ENCODE peak calls at places on chromosomes 6 and 20, in four cellular contexts. One of them, this sample, is unnamed.

GRCh38 chr6:137357263-137357947 is 136.8 kb downstream of the OLIG3 start:
- DNase-seq in iPS DF 6.9: no peak
- DNase-seq in heart left ventricle: no peak
- DNase-seq in brain microvascular endothelial cell: no peak
- DNase-seq in this sample: no peak

GRCh38 chr20:32780749-32781402 is 18.7 kb downstream of the DNMT3B start:
- DNase-seq in heart left ventricle: no peak
- DNase-seq in iPS DF 6.9: no peak
- DNase-seq in brain microvascular endothelial cell: no peak
- DNase-seq in this sample: no peak

GRCh38 chr20:11457476-11457875 is 460.2 kb upstream of the BTBD3 start:
- DNase-seq in iPS DF 6.9: no peak
- DNase-seq in brain microvascular endothelial cell: peak
- DNase-seq in heart left ventricle: no peak
- DNase-seq in this sample: no peak

GRCh38 chr6:160051390-160051789 is 70.2 kb upstream of the SLC22A1 start:
- DNase-seq in iPS DF 6.9: no peak
- DNase-seq in brain microvascular endothelial cell: no peak
- DNase-seq in heart left ventricle: no peak
- DNase-seq in this sample: no peak

GRCh38 chr6:36613200-36613995 is 19.2 kb downstream of the SRSF3 start:
- DNase-seq in brain microvascular endothelial cell: no peak
- DNase-seq in heart left ventricle: no peak
- DNase-seq in iPS DF 6.9: no peak
- DNase-seq in this sample: no peak

GRCh38 chr6:121319112-121319553 is 15.1 kb downstream of the TBC1D32 start:
- DNase-seq in heart left ventricle: no peak
- DNase-seq in iPS DF 6.9: peak
- DNase-seq in brain microvascular endothelial cell: no peak
- DNase-seq in this sample: no peak

GRCh38 chr6:17851001-17851719 is 136.3 kb downstream of the KIF13A start:
- DNase-seq in iPS DF 6.9: no peak
- DNase-seq in heart left ventricle: no peak
- DNase-seq in brain microvascular endothelial cell: no peak
- DNase-seq in this sample: no peak

GRCh38 chr6:5672581-5673011 is 334.1 kb downstream of the NRN1 start:
- DNase-seq in brain microvascular endothelial cell: peak
- DNase-seq in heart left ventricle: no peak
- DNase-seq in iPS DF 6.9: no peak
- DNase-seq in this sample: no peak

GRCh38 chr6:18978330-18979128 is 591.4 kb downstream of the RNF144B start:
- DNase-seq in brain microvascular endothelial cell: peak
- DNase-seq in heart left ventricle: peak
- DNase-seq in iPS DF 6.9: no peak
- DNase-seq in this sample: no peak

GRCh38 chr6:11042750-11043551 is 1.2 kb downstream of the ELOVL2 start:
- DNase-seq in iPS DF 6.9: no peak
- DNase-seq in brain microvascular endothelial cell: no peak
- DNase-seq in heart left ventricle: no peak
- DNase-seq in this sample: no peak

GRCh38 chr6:36578030-36578825 is 15.9 kb upstream of the SRSF3 start:
- DNase-seq in heart left ventricle: no peak
- DNase-seq in brain microvascular endothelial cell: no peak
- DNase-seq in iPS DF 6.9: no peak
- DNase-seq in this sample: no peak

GRCh38 chr6:125747589-125748533 is 1.6 kb upstream of the HEY2 start:
- DNase-seq in brain microvascular endothelial cell: no peak
- DNase-seq in iPS DF 6.9: no peak
- DNase-seq in heart left ventricle: peak
- DNase-seq in this sample: peak

GRCh38 chr6:158772851-158773371 is 46.3 kb downstream of the EZR start:
- DNase-seq in brain microvascular endothelial cell: no peak
- DNase-seq in iPS DF 6.9: no peak
- DNase-seq in heart left ventricle: no peak
- DNase-seq in this sample: no peak

GRCh38 chr6:52595000-52595795 is 18.3 kb upstream of the TRAM2 start:
- DNase-seq in heart left ventricle: peak
- DNase-seq in brain microvascular endothelial cell: peak
- DNase-seq in iPS DF 6.9: no peak
- DNase-seq in this sample: peak

GRCh38 chr6:27479319-27480182 is 6.6 kb upstream of the ZNF184 start:
- DNase-seq in iPS DF 6.9: no peak
- DNase-seq in heart left ventricle: peak
- DNase-seq in brain microvascular endothelial cell: peak
- DNase-seq in this sample: peak

GRCh38 chr20:51767018-51767866 is 948 bp downstream of the ATP9A start:
- DNase-seq in heart left ventricle: peak
- DNase-seq in iPS DF 6.9: peak
- DNase-seq in brain microvascular endothelial cell: no peak
- DNase-seq in this sample: peak

GRCh38 chr6:71333700-71334099 is 45.1 kb downstream of the OGFRL1 start:
- DNase-seq in heart left ventricle: no peak
- DNase-seq in iPS DF 6.9: no peak
- DNase-seq in brain microvascular endothelial cell: peak
- DNase-seq in this sample: no peak

GRCh38 chr20:54184920-54185626 is 11.3 kb upstream of the CYP24A1 start:
- DNase-seq in heart left ventricle: no peak
- DNase-seq in iPS DF 6.9: no peak
- DNase-seq in brain microvascular endothelial cell: no peak
- DNase-seq in this sample: no peak

GRCh38 chr6:29763491-29764289 is 40.5 kb downstream of the HLA-F start:
- DNase-seq in iPS DF 6.9: no peak
- DNase-seq in brain microvascular endothelial cell: peak
- DNase-seq in heart left ventricle: no peak
- DNase-seq in this sample: no peak

DNA sequence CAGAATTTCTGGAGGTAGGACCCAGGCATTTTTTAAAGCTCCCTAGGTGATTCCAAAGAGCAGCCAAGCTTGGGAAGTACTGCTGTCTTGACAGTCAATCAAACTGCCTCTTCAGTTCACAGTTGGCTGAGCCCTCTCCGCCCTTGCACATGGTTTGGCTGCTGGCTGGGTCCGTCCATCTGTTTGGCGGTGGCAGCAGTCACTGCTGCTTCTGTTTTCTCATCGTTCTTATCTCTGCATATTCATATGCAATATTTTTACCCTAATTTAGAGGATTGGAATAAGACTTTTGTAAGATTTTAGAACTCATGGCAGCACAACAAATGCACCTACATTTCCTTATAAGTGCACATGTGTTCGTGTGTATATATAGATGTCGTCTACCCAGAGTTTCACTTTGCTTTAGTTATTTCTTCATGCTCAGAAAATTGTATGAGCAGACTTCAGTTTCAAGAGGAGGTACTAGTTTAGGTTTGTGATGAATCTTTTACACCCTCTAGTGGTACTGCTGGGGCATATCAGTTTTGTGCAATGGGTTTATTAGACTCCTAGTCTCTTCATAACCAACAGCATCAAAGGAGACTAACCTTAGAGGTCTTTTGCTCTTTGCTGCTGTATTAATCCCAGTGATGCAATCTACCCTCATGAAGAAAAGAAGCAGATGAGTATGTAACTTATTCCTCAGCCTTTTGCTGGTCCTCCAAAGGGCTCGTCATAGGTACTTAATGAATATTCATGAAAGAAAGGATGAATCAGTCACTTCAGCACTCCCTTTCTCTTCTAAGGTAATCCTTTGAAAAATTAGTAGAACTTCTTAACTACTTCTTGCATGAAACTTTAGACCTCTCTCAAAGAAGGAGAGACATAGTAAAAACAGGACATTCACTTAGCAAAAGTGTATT is 44.3 kb downstream of the KHDC1L start:
- DNase-seq in iPS DF 6.9: no peak
- DNase-seq in brain microvascular endothelial cell: peak
- DNase-seq in heart left ventricle: no peak
- DNase-seq in this sample: peak
- H3K4me3 ChIP-seq in iPS DF 6.9: no peak
- H3K4me3 ChIP-seq in brain microvascular endothelial cell: peak
- H3K4me3 ChIP-seq in heart left ventricle: peak
- H3K4me3 ChIP-seq in this sample: no peak

DNA sequence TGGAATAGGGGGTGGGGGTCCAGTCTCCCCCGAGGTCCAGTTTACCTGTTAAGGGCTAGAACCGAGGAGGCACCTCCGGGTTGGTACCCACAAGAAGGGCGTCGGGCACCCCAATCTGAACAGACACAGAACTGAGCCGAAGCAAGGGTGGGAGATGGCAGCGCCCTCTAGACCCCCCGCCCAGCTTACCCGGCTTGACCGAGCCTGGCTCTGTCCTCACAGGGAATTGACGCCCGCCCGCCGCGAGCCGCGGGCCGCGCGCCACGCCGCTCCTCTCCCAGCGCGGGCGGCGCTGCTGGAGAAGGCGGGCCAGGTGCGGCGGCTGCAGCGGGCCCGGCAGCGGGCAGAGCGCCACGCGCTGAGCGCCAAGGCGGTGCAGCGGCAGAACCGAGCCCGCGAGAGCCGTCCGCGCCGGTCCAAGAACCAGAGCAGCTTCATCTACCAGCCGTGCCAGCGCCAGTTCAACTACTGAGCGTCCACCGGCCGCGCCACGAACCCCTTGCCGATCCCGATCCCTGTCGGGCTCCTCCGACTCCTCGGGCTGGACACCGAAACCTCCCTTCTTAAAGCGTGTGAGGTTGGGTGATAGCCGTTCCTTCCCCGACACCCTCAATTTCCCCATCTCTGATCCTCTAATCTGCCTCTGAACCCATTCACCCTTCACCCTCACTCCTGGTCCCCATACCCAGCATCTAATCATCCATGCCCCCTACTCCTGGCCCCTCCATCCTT is 5.9 kb downstream of the TP53INP2 start:
- DNase-seq in brain microvascular endothelial cell: peak
- DNase-seq in iPS DF 6.9: no peak
- DNase-seq in heart left ventricle: peak
- DNase-seq in this sample: peak
- H3K27ac ChIP-seq in brain microvascular endothelial cell: peak
- H3K27ac ChIP-seq in iPS DF 6.9: no peak
- H3K27ac ChIP-seq in heart left ventricle: peak
- H3K27ac ChIP-seq in this sample: peak

DNA sequence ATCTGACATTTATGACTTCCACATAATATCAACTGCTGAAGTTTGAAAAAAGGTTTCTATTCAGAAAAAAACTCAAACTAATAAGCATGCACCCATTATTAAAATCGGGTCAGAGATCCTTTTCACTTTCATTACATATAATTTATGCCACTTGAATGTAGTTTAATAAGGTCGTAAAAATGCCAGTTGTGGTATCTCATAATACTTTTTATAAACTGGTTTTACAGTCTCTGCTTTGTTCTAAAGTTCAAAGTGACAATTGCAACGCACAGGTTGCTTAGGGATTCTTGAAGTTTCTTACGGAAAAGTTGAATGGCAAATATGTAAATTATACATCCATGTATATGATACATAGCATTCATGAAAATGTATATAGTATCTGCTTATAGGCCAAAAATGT is 229.4 kb upstream of the CEP162 start:
- DNase-seq in heart left ventricle: no peak
- DNase-seq in brain microvascular endothelial cell: no peak
- DNase-seq in iPS DF 6.9: no peak
- DNase-seq in this sample: no peak
- H3K4me3 ChIP-seq in heart left ventricle: no peak
- H3K4me3 ChIP-seq in brain microvascular endothelial cell: no peak
- H3K4me3 ChIP-seq in iPS DF 6.9: no peak
- H3K4me3 ChIP-seq in this sample: no peak

GRCh38 chr6:90187437-90188049 is 109.1 kb downstream of the BACH2 start:
- DNase-seq in brain microvascular endothelial cell: no peak
- DNase-seq in iPS DF 6.9: no peak
- DNase-seq in heart left ventricle: no peak
- DNase-seq in this sample: no peak

GRCh38 chr6:90192857-90193256 is 103.8 kb downstream of the BACH2 start:
- DNase-seq in heart left ventricle: no peak
- DNase-seq in brain microvascular endothelial cell: no peak
- DNase-seq in iPS DF 6.9: no peak
- DNase-seq in this sample: no peak

GRCh38 chr6:90193359-90193758 is 103.3 kb downstream of the BACH2 start:
- DNase-seq in brain microvascular endothelial cell: no peak
- DNase-seq in iPS DF 6.9: no peak
- DNase-seq in heart left ventricle: no peak
- DNase-seq in this sample: no peak

GRCh38 chr6:90190752-90191393 is 105.8 kb downstream of the BACH2 start:
- DNase-seq in brain microvascular endothelial cell: no peak
- DNase-seq in iPS DF 6.9: no peak
- DNase-seq in heart left ventricle: no peak
- DNase-seq in this sample: no peak

GRCh38 chr6:90190181-90190580 is 106.5 kb downstream of the BACH2 start:
- DNase-seq in brain microvascular endothelial cell: no peak
- DNase-seq in heart left ventricle: no peak
- DNase-seq in iPS DF 6.9: no peak
- DNase-seq in this sample: no peak
- H3K27ac ChIP-seq in brain microvascular endothelial cell: no peak
- H3K27ac ChIP-seq in heart left ventricle: no peak
- H3K27ac ChIP-seq in iPS DF 6.9: no peak
- H3K27ac ChIP-seq in this sample: no peak

DNA sequence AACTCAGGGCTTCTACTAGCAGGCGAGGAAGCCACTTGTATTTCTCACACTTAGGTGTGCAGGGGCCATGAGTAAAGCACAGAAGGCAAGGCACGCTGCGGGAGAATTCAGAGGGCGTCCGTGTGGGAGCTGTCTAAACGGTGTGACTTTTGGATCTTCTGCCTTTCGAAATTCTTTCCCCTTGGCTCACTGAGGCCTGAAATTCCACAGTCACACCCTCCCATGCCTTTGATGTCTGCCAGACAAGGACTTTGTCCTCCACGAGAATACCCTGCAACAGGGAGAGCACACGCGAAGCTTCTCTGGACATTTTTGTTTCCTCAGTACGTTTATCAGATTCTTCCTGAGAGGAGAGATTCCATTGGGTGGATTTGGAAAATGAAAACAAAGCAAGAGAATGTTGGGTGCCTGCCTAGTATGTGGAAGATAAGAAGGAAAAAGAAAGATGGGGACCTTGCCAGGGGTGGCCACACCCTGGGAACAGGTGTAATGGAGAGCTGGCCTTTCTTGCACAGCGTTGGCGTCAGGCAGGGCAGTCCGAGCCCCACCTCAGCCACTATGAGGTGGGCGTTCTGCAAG is 235.7 kb downstream of the MYLK4 start:
- DNase-seq in heart left ventricle: no peak
- DNase-seq in iPS DF 6.9: no peak
- DNase-seq in brain microvascular endothelial cell: no peak
- DNase-seq in this sample: peak
- H3K4me3 ChIP-seq in heart left ventricle: no peak
- H3K4me3 ChIP-seq in iPS DF 6.9: no peak
- H3K4me3 ChIP-seq in brain microvascular endothelial cell: no peak
- H3K4me3 ChIP-seq in this sample: no peak

GRCh38 chr20:57393321-57394086 is 2.3 kb downstream of the RBM38 start:
- DNase-seq in heart left ventricle: peak
- DNase-seq in iPS DF 6.9: no peak
- DNase-seq in brain microvascular endothelial cell: no peak
- DNase-seq in this sample: peak

GRCh38 chr20:57392512-57393271 is 1.5 kb downstream of the RBM38 start:
- DNase-seq in iPS DF 6.9: no peak
- DNase-seq in heart left ventricle: peak
- DNase-seq in brain microvascular endothelial cell: no peak
- DNase-seq in this sample: no peak

GRCh38 chr20:57396212-57396611 is 5.0 kb downstream of the RBM38 start:
- DNase-seq in brain microvascular endothelial cell: no peak
- DNase-seq in iPS DF 6.9: no peak
- DNase-seq in heart left ventricle: peak
- DNase-seq in this sample: no peak

GRCh38 chr20:57395111-57395959 is 4.1 kb downstream of the RBM38 start:
- DNase-seq in heart left ventricle: peak
- DNase-seq in iPS DF 6.9: no peak
- DNase-seq in brain microvascular endothelial cell: no peak
- DNase-seq in this sample: no peak

GRCh38 chr20:57394087-57395082 is 3.2 kb downstream of the RBM38 start:
- DNase-seq in iPS DF 6.9: no peak
- DNase-seq in heart left ventricle: peak
- DNase-seq in brain microvascular endothelial cell: no peak
- DNase-seq in this sample: no peak
- H3K27ac ChIP-seq in iPS DF 6.9: no peak
- H3K27ac ChIP-seq in heart left ventricle: peak
- H3K27ac ChIP-seq in brain microvascular endothelial cell: no peak
- H3K27ac ChIP-seq in this sample: no peak